ENCODE peak calls at places on chromosomes 3 and 15, in nine cellular contexts. U is mammary epithelial cell, K is bronchial epithelial cell, W is lower lobe of right lung, X is A549, P is MM.1S, T is endodermal cell, C is dorsolateral prefrontal cortex, A is transverse colon. B is an unnamed sample.

GRCh38 chr3:159913712-159914414 is 74.8 kb upstream of the IL12A start:
- DNase-seq in U (no peak), K (no peak), W (no peak), X (no peak), P (no peak), T (no peak), C (no peak), A (no peak), B (no peak)

GRCh38 chr3:182644800-182645433 is 148.4 kb upstream of the ATP11B start:
- DNase-seq in U (peak; percentile 85), K (peak; percentile 94), W (no peak), X (no peak), P (no peak), T (no peak), C (no peak), A (no peak), B (no peak)

GRCh38 chr3:68007621-68008226 is 353.3 kb upstream of the SUCLG2 start:
- DNase-seq in U (no peak), K (no peak), W (no peak), X (no peak), P (no peak), T (peak; percentile 84), C (no peak), A (no peak), B (no peak)

GRCh38 chr15:26875476-26875850 is 8.6 kb downstream of the GABRA5 start:
- DNase-seq in U (no peak), K (no peak), W (no peak), X (no peak), P (no peak), T (no peak), C (no peak), A (no peak), B (no peak)

GRCh38 chr3:75138345-75138744 is 523.9 kb upstream of the CNTN3 start:
- DNase-seq in U (no peak), K (no peak), W (no peak), X (no peak), P (no peak), T (no peak), C (no peak), A (no peak), B (no peak)

GRCh38 chr15:29538110-29538509 is 268.5 kb upstream of the NSMCE3 start:
- DNase-seq in U (no peak), K (no peak), W (no peak), X (no peak), P (no peak), T (no peak), C (no peak), A (peak; percentile 27), B (no peak)

GRCh38 chr15:74039656-74040010 is 42.7 kb downstream of the GOLGA6A start:
- DNase-seq in U (no peak), K (no peak), W (no peak), X (no peak), P (no peak), T (peak; percentile 27), C (no peak), A (no peak), B (no peak)

GRCh38 chr3:13598926-13599886 is 50.3 kb downstream of the FBLN2 start:
- DNase-seq in U (peak; percentile 54), K (peak; percentile 37), W (no peak), X (no peak), P (no peak), T (peak; percentile 83), C (no peak), A (no peak), B (peak; percentile 8)

GRCh38 chr3:115648559-115648958 is 25.2 kb downstream of the GAP43 start:
- DNase-seq in U (peak; percentile 34), K (peak; percentile 49), W (no peak), X (no peak), P (no peak), T (no peak), C (no peak), A (no peak), B (peak; percentile 63)

GRCh38 chr15:85463273-85463937 is 83.0 kb downstream of the AKAP13 start:
- DNase-seq in U (no peak), K (no peak), W (no peak), X (no peak), P (no peak), T (no peak), C (no peak), A (no peak), B (no peak)

GRCh38 chr3:71694358-71694999 is 30.7 kb downstream of the EIF4E3 start:
- DNase-seq in U (peak; percentile 65), K (peak; percentile 79), W (no peak), X (no peak), P (no peak), T (no peak), C (no peak), A (peak; percentile 51), B (peak; percentile 73)

GRCh38 chr3:184240384-184241140 is 8.2 kb downstream of the ALG3 start:
- DNase-seq in U (no peak), K (no peak), W (peak; percentile 43), X (no peak), P (peak; percentile 43), T (peak; percentile 81), C (no peak), A (no peak), B (peak; percentile 30)

GRCh38 chr3:184241141-184241446 is 7.7 kb downstream of the ALG3 start:
- DNase-seq in U (no peak), K (no peak), W (peak; percentile 45), X (no peak), P (no peak), T (no peak), C (no peak), A (no peak), B (no peak)

GRCh38 chr3:184239710-184240109 is 9.1 kb downstream of the ALG3 start:
- DNase-seq in U (no peak), K (no peak), W (peak; percentile 19), X (no peak), P (no peak), T (no peak), C (no peak), A (no peak), B (no peak)

GRCh38 chr3:184242297-184242685 is 6.5 kb downstream of the ALG3 start:
- DNase-seq in U (no peak), K (no peak), W (peak; percentile 24), X (no peak), P (no peak), T (no peak), C (no peak), A (no peak), B (no peak)

DNA sequence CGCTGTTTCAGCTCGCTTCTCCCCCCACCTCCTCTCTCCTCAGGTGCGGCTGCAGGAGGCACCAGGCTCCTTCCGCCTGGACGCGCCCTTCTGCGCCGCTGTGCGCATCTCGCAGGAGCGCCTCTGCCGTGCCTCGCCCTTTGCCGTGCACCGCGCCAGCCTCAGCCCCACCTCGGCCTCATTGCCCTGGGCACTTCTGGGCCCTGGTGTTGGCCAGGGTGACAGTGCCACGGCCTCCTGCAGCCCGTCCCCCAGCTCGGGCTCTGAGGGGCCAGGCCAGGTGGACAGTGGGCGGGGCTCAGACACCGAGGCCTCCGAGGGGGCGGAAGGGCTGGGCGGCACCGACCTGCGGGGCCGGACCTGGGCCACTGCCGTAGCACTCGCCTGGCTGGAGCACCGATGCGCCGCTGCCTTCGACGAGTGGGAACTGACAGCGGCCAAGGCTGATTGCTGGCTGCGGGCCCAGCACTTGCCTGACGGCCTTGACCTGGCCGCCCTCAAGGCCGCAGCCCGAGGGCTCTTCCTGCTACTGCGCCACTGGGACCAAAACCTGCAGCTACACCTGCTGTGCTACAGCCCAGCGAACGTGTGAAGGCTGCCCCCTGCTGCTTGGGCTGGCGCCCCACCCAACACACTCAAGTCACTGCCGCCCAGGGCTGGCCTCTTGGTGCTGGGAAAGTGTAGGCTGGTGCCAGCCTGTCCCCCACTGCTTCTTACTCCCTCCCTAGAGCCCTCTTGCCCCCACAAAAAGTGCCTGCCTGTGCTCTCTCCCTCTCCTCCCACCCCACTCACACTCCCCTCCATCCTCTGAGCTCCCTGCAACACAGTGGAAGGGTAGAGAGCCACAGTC is 7.1 kb downstream of the ALG3 start:
- DNase-seq in U (no peak), K (peak; percentile 57), W (peak; percentile 74), X (no peak), P (no peak), T (peak; percentile 73), C (no peak), A (peak; percentile 76), B (peak; percentile 33)
- TF ChIP-seq CTCF in U (no peak), K (peak; percentile 93), W (peak; percentile 53), X (peak; percentile 9), P (no peak), T (peak; percentile 46), C (peak; percentile 22), A (peak; percentile 58), B (peak; percentile 40)

DNA sequence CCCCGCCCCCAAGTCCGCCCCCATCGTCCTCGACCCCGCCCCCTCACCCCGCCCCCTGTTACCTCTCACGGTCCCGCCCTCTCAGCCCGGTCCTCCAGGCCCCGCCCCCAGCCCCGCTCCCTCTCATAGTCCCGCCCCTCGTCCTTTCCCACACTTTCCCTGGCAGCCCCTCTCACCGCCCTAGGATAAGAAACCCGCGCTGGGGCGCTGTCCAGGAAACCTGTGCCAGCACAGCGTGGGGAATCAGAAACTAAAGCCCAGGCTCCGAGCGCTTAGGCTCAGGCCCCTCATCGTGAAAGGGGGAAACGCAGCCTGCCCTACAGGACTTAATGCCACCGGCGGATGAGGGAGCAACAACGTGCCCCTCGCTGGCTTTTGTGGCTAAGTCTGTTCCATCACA is 20.9 kb downstream of the TRPM1 start:
- DNase-seq in U (no peak), K (no peak), W (peak; percentile 79), X (peak; percentile 39), P (no peak), T (peak; percentile 97), C (no peak), A (peak; percentile 42), B (no peak)
- H3K4me3 ChIP-seq in U (no peak overlapping the region), K (no peak overlapping the region), W (peak overlapping the region; percentile 44), X (peak overlapping the region; percentile 35), P (no peak overlapping the region), T (no peak overlapping the region), C (peak overlapping the region; percentile 61), A (no peak overlapping the region), B (peak overlapping the region; percentile 21)

GRCh38 chr15:57506422-57506821 is 85.3 kb upstream of the MYZAP start:
- DNase-seq in U (no peak), K (no peak), W (no peak), X (no peak), P (no peak), T (peak; percentile 77), C (no peak), A (no peak), B (no peak)
- TF ChIP-seq CTCF in U (no peak), K (peak; percentile 25), W (no peak), X (peak; percentile 14), P (no peak), T (peak; percentile 71), C (no peak), A (no peak), B (peak; percentile 13)

GRCh38 chr15:90987561-90988141 is 6.7 kb downstream of the PRC1 start:
- DNase-seq in U (peak; percentile 37), K (no peak), W (no peak), X (no peak), P (no peak), T (no peak), C (no peak), A (no peak), B (no peak)
- H3K4me3 ChIP-seq in U (no peak overlapping the region), K (no peak overlapping the region), W (no peak overlapping the region), X (no peak overlapping the region), P (peak overlapping the region; percentile 13), T (no peak overlapping the region), C (no peak overlapping the region), A (no peak overlapping the region), B (no peak overlapping the region)

GRCh38 chr3:57112206-57112605 is 51.7 kb downstream of the SPATA12 start:
- DNase-seq in U (no peak), K (no peak), W (no peak), X (peak; percentile 15), P (peak; percentile 11), T (peak; percentile 75), C (no peak), A (no peak), B (no peak)
- TF ChIP-seq CTCF in U (peak; percentile 20), K (peak; percentile 16), W (no peak), X (no peak), P (peak; percentile 35), T (peak; percentile 71), C (no peak), A (peak; percentile 14), B (peak; percentile 24)

GRCh38 chr15:58135511-58136174 is 2.5 kb upstream of the AQP9 start:
- DNase-seq in U (peak; percentile 20), K (peak; percentile 6), W (no peak), X (no peak), P (no peak), T (no peak), C (no peak), A (no peak), B (peak; percentile 51)
- H3K4me3 ChIP-seq in U (no peak overlapping the region), K (no peak overlapping the region), W (no peak overlapping the region), X (no peak overlapping the region), P (no peak overlapping the region), T (no peak overlapping the region), C (no peak overlapping the region), A (no peak overlapping the region), B (no peak overlapping the region)

B was measured in fibroblast of mammary gland.